ENCODE peak calls at places on chromosomes 11 and 22, in eight cellular contexts. N is pancreas, Y is HFF-Myc, K is Peyer's patch, I is fibroblast of pulmonary artery, X is sigmoid colon, T is brain microvascular endothelial cell, D is GM12878. Q is an unnamed sample.

GRCh38 chr11:64208086-64208795 is 1.7 kb downstream of the FERMT3 start:
- DNase-seq in N (peak), D (no peak), K (no peak), Y (no peak), T (no peak), X (no peak), I (no peak), Q (no peak)

GRCh38 chr22:38607680-38608079 is 37.7 kb upstream of the DMC1 start:
- DNase-seq in X (no peak), I (no peak), T (no peak), D (no peak), N (no peak), K (no peak), Y (no peak), Q (no peak)

GRCh38 chr11:126333142-126333541 is 22.3 kb upstream of the ST3GAL4 start:
- DNase-seq in N (no peak), Y (no peak), X (no peak), D (no peak), K (no peak), T (no peak), I (no peak), Q (no peak)

GRCh38 chr11:121282376-121282775 is 10.2 kb upstream of the SC5D start:
- DNase-seq in T (no peak), Y (no peak), D (no peak), N (no peak), X (no peak), K (no peak), I (no peak), Q (no peak)

GRCh38 chr11:131894615-131895544 is 524.5 kb downstream of the NTM start:
- DNase-seq in Y (no peak), X (no peak), T (no peak), I (peak), D (no peak), K (no peak), N (no peak), Q (no peak)

GRCh38 chr11:10742460-10743208 is 8.4 kb upstream of the CTR9 start:
- DNase-seq in X (no peak), T (peak), K (no peak), I (no peak), N (no peak), Y (peak), D (no peak), Q (peak)

GRCh38 chr11:99592241-99592640 is 571.5 kb downstream of the CNTN5 start:
- DNase-seq in I (peak), T (peak), K (no peak), D (no peak), N (no peak), Y (no peak), X (no peak), Q (no peak)

GRCh38 chr11:35118906-35119305 is 20.1 kb upstream of the CD44 start:
- DNase-seq in X (no peak), Y (no peak), D (no peak), T (no peak), I (no peak), K (no peak), N (no peak), Q (no peak)

GRCh38 chr22:23237201-23237798 is 57.0 kb downstream of the BCR start:
- DNase-seq in X (peak), N (peak), T (no peak), Y (no peak), D (no peak), I (peak), K (no peak), Q (peak)

GRCh38 chr11:114125959-114126358 is 66.4 kb downstream of the ZBTB16 start:
- DNase-seq in Y (no peak), T (no peak), K (no peak), D (no peak), I (no peak), X (peak), N (no peak), Q (no peak)

GRCh38 chr11:63737718-63738117 is 30.9 kb downstream of the ZFTA start:
- DNase-seq in I (no peak), X (no peak), D (no peak), N (no peak), K (no peak), Y (no peak), T (no peak), Q (no peak)

GRCh38 chr11:17631702-17632365 is 84.8 kb downstream of the OTOG start:
- DNase-seq in K (no peak), N (no peak), X (no peak), T (no peak), Y (no peak), D (no peak), I (no peak), Q (no peak)

GRCh38 chr11:118845369-118845768 is 38.3 kb upstream of the CXCR5 start:
- DNase-seq in T (peak), D (no peak), X (no peak), I (peak), N (no peak), K (no peak), Y (no peak), Q (peak)

GRCh38 chr11:62607729-62608128 is 4.8 kb downstream of the EML3 start:
- DNase-seq in D (no peak), X (no peak), I (no peak), T (no peak), N (no peak), K (no peak), Y (no peak), Q (no peak)

GRCh38 chr11:124643605-124644425 is 21.2 kb downstream of the TBRG1 start:
- DNase-seq in X (no peak), D (no peak), N (no peak), Y (no peak), T (peak), K (no peak), I (peak), Q (peak)

GRCh38 chr22:42881298-42881697 is 24.2 kb upstream of the ARFGAP3 start:
- DNase-seq in T (no peak), N (no peak), K (no peak), Y (no peak), X (no peak), I (no peak), D (no peak), Q (no peak)

GRCh38 chr22:21962655-21962949 is 10.0 kb upstream of the PPM1F start:
- DNase-seq in I (no peak), D (no peak), Y (no peak), T (no peak), X (no peak), N (no peak), K (no peak), Q (no peak)

GRCh38 chr11:72238492-72239295 is 5.3 kb downstream of the PHOX2A start:
- DNase-seq in I (no peak), Y (no peak), D (no peak), K (no peak), N (no peak), T (no peak), X (peak), Q (no peak)

GRCh38 chr11:68792400-68792955 is 41.2 kb upstream of the TESMIN start:
- DNase-seq in X (no peak), T (peak), N (no peak), I (no peak), Y (no peak), K (no peak), D (no peak), Q (no peak)

GRCh38 chr11:71207996-71208774 is 44.2 kb downstream of the SHANK2 start:
- DNase-seq in I (no peak), T (no peak), X (peak), N (no peak), Y (no peak), K (no peak), D (no peak), Q (no peak)

GRCh38 chr22:50471197-50471847 is 3.5 kb downstream of the SBF1 start:
- DNase-seq in X (no peak), T (no peak), I (no peak), N (no peak), D (no peak), K (no peak), Y (no peak), Q (no peak)

GRCh38 chr11:71451596-71452353 is 1.2 kb upstream of the NADSYN1 start:
- DNase-seq in T (no peak), D (no peak), N (peak), I (no peak), X (peak), K (peak), Y (no peak), Q (no peak)

GRCh38 chr11:43913829-43914380 is 28.5 kb upstream of the C11orf96 start:
- DNase-seq in D (no peak), I (no peak), Y (no peak), K (no peak), T (no peak), X (no peak), N (no peak), Q (no peak)

GRCh38 chr11:66639066-66639813 is 737 bp downstream of the RBM4 start:
- DNase-seq in D (no peak), T (peak), Y (no peak), X (peak), N (peak), K (no peak), I (peak), Q (peak)

GRCh38 chr22:44129614-44129976 is 51.1 kb upstream of the PARVG start:
- DNase-seq in X (peak), D (no peak), Y (peak), K (no peak), T (no peak), I (peak), N (no peak), Q (peak)

GRCh38 chr11:59756496-59756840 is 1.3 kb downstream of the STX3 start:
- DNase-seq in T (peak), Y (no peak), I (peak), K (no peak), X (no peak), D (no peak), N (no peak), Q (no peak)

GRCh38 chr11:110447897-110448522 is 18.3 kb downstream of the FDX1 start:
- DNase-seq in X (no peak), Y (no peak), D (no peak), K (no peak), T (no peak), I (no peak), N (no peak), Q (no peak)

GRCh38 chr11:69852051-69852450 is 32.8 kb upstream of the FGF3 start:
- DNase-seq in N (no peak), D (no peak), X (no peak), T (no peak), I (no peak), K (no peak), Y (no peak), Q (no peak)

GRCh38 chr11:2942872-2943710 is 13.9 kb upstream of the PHLDA2 start:
- DNase-seq in X (no peak), I (no peak), N (no peak), K (no peak), Y (no peak), T (no peak), D (no peak), Q (no peak)

GRCh38 chr11:2944530-2944929 is 15.3 kb upstream of the PHLDA2 start:
- DNase-seq in D (no peak), I (no peak), Y (no peak), T (no peak), K (no peak), X (no peak), N (no peak), Q (no peak)

GRCh38 chr11:2943711-2944118 is 14.5 kb upstream of the PHLDA2 start:
- DNase-seq in I (no peak), N (no peak), K (peak), T (no peak), Y (no peak), D (no peak), X (no peak), Q (no peak)

GRCh38 chr11:2945757-2946287 is 16.6 kb upstream of the PHLDA2 start:
- DNase-seq in T (no peak), I (no peak), D (no peak), Y (no peak), X (no peak), K (no peak), N (no peak), Q (no peak)

GRCh38 chr11:2944953-2945756 is 15.9 kb upstream of the PHLDA2 start:
- DNase-seq in N (peak), Y (no peak), D (no peak), I (peak), K (peak), X (peak), T (peak), Q (peak)
- H3K4me3 ChIP-seq in N (no peak), Y (no peak), D (no peak), I (peak), K (peak), X (peak), T (peak), Q (peak)

GRCh38 chr11:116733959-116734517 is 38.7 kb downstream of the BUD13 start:
- DNase-seq in X (no peak), K (no peak), T (no peak), Y (no peak), I (no peak), N (no peak), D (no peak), Q (no peak)

GRCh38 chr11:116733386-116733755 is 39.4 kb downstream of the BUD13 start:
- DNase-seq in D (no peak), Y (no peak), X (no peak), K (no peak), N (no peak), I (no peak), T (no peak), Q (no peak)

GRCh38 chr11:116738975-116739374 is 33.8 kb downstream of the BUD13 start:
- DNase-seq in T (no peak), I (no peak), N (no peak), K (no peak), D (no peak), Y (no peak), X (no peak), Q (no peak)

GRCh38 chr11:116732740-116733385 is 39.9 kb downstream of the BUD13 start:
- DNase-seq in D (peak), T (peak), I (peak), X (no peak), K (peak), Y (peak), N (no peak), Q (peak)

GRCh38 chr11:116736763-116737162 is 36.0 kb downstream of the BUD13 start:
- DNase-seq in D (no peak), X (no peak), K (no peak), Y (no peak), T (no peak), N (no peak), I (peak), Q (no peak)
- TF ChIP-seq CTCF in D (peak), X (no peak), K (no peak), Y (no peak), T (peak), N (no peak), I (no peak), Q (no peak)

GRCh38 chr22:39996732-39997131 is 2.0 kb downstream of the FAM83F start:
- DNase-seq in T (no peak), D (no peak), I (no peak), X (no peak), N (no peak), K (no peak), Y (no peak), Q (no peak)
- H3K4me3 ChIP-seq in T (no peak), D (no peak), I (no peak), X (no peak), N (no peak), K (peak), Y (no peak), Q (no peak)

DNA sequence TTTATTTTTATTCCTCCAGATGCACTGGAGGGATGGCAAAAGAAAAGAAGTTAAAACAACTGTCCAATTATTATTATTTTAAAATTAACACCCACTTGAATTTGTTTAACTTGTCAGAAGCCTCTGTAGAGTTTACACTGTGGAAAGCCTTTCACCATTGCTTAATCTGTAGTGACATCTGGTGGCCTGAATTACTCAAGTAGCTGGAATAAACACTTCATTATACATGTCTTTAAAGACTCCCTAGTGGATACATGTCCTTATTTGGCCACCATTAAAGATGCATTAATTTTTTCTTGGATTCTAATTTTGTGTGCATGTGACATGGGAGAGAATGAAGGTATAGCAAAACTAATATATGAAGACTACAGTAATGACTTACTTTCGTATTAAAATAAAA is 1496.5 kb downstream of the FAM181B start:
- DNase-seq in D (no peak), K (no peak), X (no peak), Y (no peak), I (peak), T (peak), N (no peak), Q (peak)
- TF ChIP-seq CTCF in D (peak), K (peak), X (no peak), Y (no peak), I (peak), T (peak), N (no peak), Q (peak)

DNA sequence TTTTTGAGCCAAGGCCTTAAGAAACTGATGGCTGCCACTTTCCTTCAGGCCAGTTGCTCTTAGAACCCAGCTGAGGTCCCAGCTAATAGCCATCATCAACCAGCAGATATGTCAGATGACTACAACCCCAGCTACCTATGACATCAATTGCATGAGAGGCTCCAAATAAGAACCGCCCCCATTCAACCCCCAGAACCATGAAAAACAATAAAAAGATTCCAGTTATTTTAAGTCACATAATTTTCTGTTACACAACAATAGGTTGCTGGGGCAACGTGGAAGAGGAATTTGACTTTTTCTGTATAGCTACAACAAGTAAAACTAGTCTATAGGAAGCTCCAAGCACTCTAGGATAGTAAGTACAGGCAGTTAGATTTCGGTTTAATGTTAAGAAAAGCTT is 216.3 kb upstream of the MTNR1B start:
- DNase-seq in X (no peak), Y (no peak), D (no peak), I (no peak), T (peak), K (no peak), N (no peak), Q (no peak)
- H3K4me3 ChIP-seq in X (no peak), Y (no peak), D (no peak), I (no peak), T (no peak), K (no peak), N (no peak), Q (no peak)

DNA sequence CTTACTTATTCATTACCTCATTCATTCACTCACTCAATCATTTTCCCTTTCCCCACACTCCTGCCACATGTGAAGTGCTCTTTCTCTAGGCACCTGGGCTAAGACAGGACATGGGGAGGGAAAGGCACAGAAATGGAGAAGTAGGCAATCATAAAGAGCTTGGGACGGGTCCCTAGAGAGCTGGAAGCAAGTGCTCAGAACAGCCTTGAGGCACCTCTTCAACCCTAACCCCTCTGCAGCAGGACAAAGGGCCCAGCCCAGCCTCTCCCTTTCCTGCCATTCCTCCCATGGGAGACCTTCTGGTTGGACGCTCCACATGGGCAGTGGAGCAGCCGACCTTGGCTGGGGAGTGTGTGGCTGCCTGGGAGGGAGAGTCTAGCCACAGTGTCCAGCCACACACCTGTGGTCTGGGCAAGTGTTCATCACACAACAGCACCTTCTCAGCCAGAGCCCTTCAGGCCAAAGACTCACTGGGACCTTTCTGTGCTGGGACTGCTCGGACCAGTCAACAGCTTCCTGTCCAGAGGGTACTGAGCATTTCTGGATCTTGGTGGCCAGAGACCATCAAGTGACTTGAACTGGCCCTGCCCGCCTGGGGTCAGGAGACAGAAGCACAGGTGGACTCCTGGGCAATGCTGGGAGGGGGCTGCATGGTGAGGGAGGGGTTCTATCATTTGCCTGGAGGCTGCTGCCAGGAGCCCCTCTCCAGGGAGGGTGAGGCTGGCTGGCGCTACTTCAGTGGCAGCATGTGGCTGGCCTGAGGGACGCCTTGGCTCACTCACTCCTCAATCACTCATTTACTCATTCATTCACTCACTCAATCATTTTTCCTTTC is 1.0 kb upstream of the MUC5AC start:
- DNase-seq in N (no peak), X (no peak), T (no peak), Y (no peak), K (no peak), D (no peak), I (no peak), Q (no peak)
- TF ChIP-seq CTCF in N (no peak), X (no peak), T (no peak), Y (no peak), K (no peak), D (no peak), I (no peak), Q (no peak)

GRCh38 chr11:102120437-102120935 is 10.2 kb downstream of the YAP1 start:
- DNase-seq in X (no peak), T (no peak), D (no peak), N (no peak), I (peak), Y (no peak), K (no peak), Q (peak)

GRCh38 chr11:102118937-102119336 is 8.7 kb downstream of the YAP1 start:
- DNase-seq in N (no peak), D (no peak), I (no peak), X (no peak), T (no peak), Y (no peak), K (no peak), Q (no peak)

GRCh38 chr11:102121329-102121728 is 11.1 kb downstream of the YAP1 start:
- DNase-seq in I (peak), Y (no peak), N (no peak), T (no peak), X (no peak), K (no peak), D (no peak), Q (no peak)

GRCh38 chr11:102117472-102118113 is 7.3 kb downstream of the YAP1 start:
- DNase-seq in D (no peak), N (no peak), I (peak), X (no peak), K (no peak), T (no peak), Y (no peak), Q (peak)

GRCh38 chr11:102120006-102120405 is 9.8 kb downstream of the YAP1 start:
- DNase-seq in D (no peak), T (no peak), Y (no peak), K (no peak), I (peak), N (no peak), X (no peak), Q (peak)
- H3K4me3 ChIP-seq in D (no peak), T (no peak), Y (no peak), K (no peak), I (no peak), N (no peak), X (no peak), Q (no peak)

GRCh38 chr22:37121887-37122591 is 12.5 kb upstream of the TMPRSS6 start:
- DNase-seq in N (no peak), K (no peak), I (peak), X (no peak), D (peak), Y (no peak), T (no peak), Q (peak)
- TF ChIP-seq CTCF in N (no peak), K (peak), I (no peak), X (no peak), D (peak), Y (no peak), T (peak), Q (no peak)

DNA sequence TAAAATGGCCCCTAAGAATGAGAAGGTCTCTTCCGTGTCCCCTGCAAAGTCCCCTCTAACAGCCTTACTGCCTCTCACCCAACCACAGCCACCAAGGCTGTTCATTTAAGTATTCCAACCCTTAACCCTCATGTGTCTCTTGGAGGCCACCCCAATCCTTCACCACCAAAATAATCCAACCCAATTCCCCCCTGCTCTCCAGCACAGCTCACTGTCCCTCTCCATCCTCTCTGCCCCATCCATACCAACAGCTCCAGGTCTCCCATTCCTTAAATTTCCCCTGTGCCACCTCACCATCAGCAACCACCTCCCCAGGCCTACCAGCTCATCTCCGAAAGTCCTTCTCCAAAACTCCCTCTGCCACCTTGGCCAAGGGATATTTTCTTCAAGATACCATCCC is 1.4 kb downstream of the FAM168A start:
- DNase-seq in X (no peak), N (no peak), I (no peak), Y (no peak), D (no peak), K (no peak), T (no peak), Q (no peak)
- H3K4me3 ChIP-seq in X (peak), N (no peak), I (peak), Y (peak), D (peak), K (no peak), T (peak), Q (peak)

GRCh38 chr22:30224161-30224857 is 22.2 kb downstream of the LIF start:
- DNase-seq in T (no peak), I (no peak), Y (no peak), K (no peak), D (peak), N (no peak), X (no peak), Q (peak)
- TF ChIP-seq CTCF in T (peak), I (no peak), Y (no peak), K (no peak), D (no peak), N (no peak), X (no peak), Q (peak)

Q was measured in astrocyte of the spinal cord.